ENCODE peak calls at places on chromosomes 3 and 15, in five cellular contexts. One of them, this sample, is unnamed.

GRCh38 chr15:61393524-61393923 is 164.4 kb upstream of the RORA start:
- DNase-seq in upper lobe of right lung: no peak
- DNase-seq in OCI-LY7: no peak
- DNase-seq in SK-N-SH: no peak
- DNase-seq in Peyer's patch: no peak
- DNase-seq in this sample: no peak

GRCh38 chr3:126714921-126715320 is 10.9 kb downstream of the CHCHD6 start:
- DNase-seq in upper lobe of right lung: no peak
- DNase-seq in OCI-LY7: no peak
- DNase-seq in Peyer's patch: no peak
- DNase-seq in SK-N-SH: peak; percentile 53
- DNase-seq in this sample: no peak

GRCh38 chr3:55322649-55323048 is 164.5 kb downstream of the WNT5A start:
- DNase-seq in SK-N-SH: no peak
- DNase-seq in OCI-LY7: no peak
- DNase-seq in Peyer's patch: no peak
- DNase-seq in upper lobe of right lung: no peak
- DNase-seq in this sample: no peak

GRCh38 chr3:196749125-196749524 is 9.5 kb downstream of the PAK2 start:
- DNase-seq in SK-N-SH: no peak
- DNase-seq in upper lobe of right lung: no peak
- DNase-seq in Peyer's patch: no peak
- DNase-seq in OCI-LY7: no peak
- DNase-seq in this sample: no peak

GRCh38 chr3:145015243-145015642 is 1043.6 kb downstream of the DIPK2A start:
- DNase-seq in upper lobe of right lung: no peak
- DNase-seq in Peyer's patch: no peak
- DNase-seq in SK-N-SH: no peak
- DNase-seq in OCI-LY7: no peak
- DNase-seq in this sample: no peak

GRCh38 chr15:29071907-29072273 is 186.1 kb downstream of the APBA2 start:
- DNase-seq in SK-N-SH: no peak
- DNase-seq in Peyer's patch: no peak
- DNase-seq in upper lobe of right lung: peak; percentile 23
- DNase-seq in OCI-LY7: no peak
- DNase-seq in this sample: no peak

GRCh38 chr3:99639579-99639978 is 1.2 kb downstream of the COL8A1 start:
- DNase-seq in upper lobe of right lung: no peak
- DNase-seq in Peyer's patch: no peak
- DNase-seq in SK-N-SH: no peak
- DNase-seq in OCI-LY7: no peak
- DNase-seq in this sample: no peak

GRCh38 chr3:139317215-139317614 is 26.6 kb upstream of the MRPS22 start:
- DNase-seq in SK-N-SH: no peak
- DNase-seq in upper lobe of right lung: no peak
- DNase-seq in OCI-LY7: no peak
- DNase-seq in Peyer's patch: no peak
- DNase-seq in this sample: no peak

GRCh38 chr3:65669163-65669875 is 369.4 kb downstream of the MAGI1 start:
- DNase-seq in OCI-LY7: no peak
- DNase-seq in Peyer's patch: no peak
- DNase-seq in upper lobe of right lung: no peak
- DNase-seq in SK-N-SH: no peak
- DNase-seq in this sample: no peak

GRCh38 chr3:195613468-195614069 is 29.8 kb upstream of the APOD start:
- DNase-seq in SK-N-SH: no peak
- DNase-seq in Peyer's patch: no peak
- DNase-seq in upper lobe of right lung: no peak
- DNase-seq in OCI-LY7: no peak
- DNase-seq in this sample: no peak

GRCh38 chr15:44034933-44035624 is 160.0 kb downstream of the FRMD5 start:
- DNase-seq in SK-N-SH: no peak
- DNase-seq in OCI-LY7: no peak
- DNase-seq in Peyer's patch: no peak
- DNase-seq in upper lobe of right lung: no peak
- DNase-seq in this sample: no peak

GRCh38 chr3:45123030-45123429 is 23.1 kb downstream of the CDCP1 start:
- DNase-seq in Peyer's patch: no peak
- DNase-seq in upper lobe of right lung: no peak
- DNase-seq in SK-N-SH: no peak
- DNase-seq in OCI-LY7: no peak
- DNase-seq in this sample: no peak

GRCh38 chr15:99511529-99511864 is 54.3 kb upstream of the MEF2A start:
- DNase-seq in OCI-LY7: peak; percentile 55
- DNase-seq in SK-N-SH: no peak
- DNase-seq in upper lobe of right lung: no peak
- DNase-seq in Peyer's patch: no peak
- DNase-seq in this sample: no peak

GRCh38 chr15:26630857-26631256 is 142.0 kb downstream of the GABRB3 start:
- DNase-seq in SK-N-SH: no peak
- DNase-seq in Peyer's patch: no peak
- DNase-seq in upper lobe of right lung: no peak
- DNase-seq in OCI-LY7: peak; percentile 13
- DNase-seq in this sample: no peak

GRCh38 chr15:26631894-26632293 is 141.0 kb downstream of the GABRB3 start:
- DNase-seq in OCI-LY7: peak; percentile 41
- DNase-seq in Peyer's patch: no peak
- DNase-seq in SK-N-SH: no peak
- DNase-seq in upper lobe of right lung: no peak
- DNase-seq in this sample: no peak

GRCh38 chr15:26634319-26634718 is 138.5 kb downstream of the GABRB3 start:
- DNase-seq in OCI-LY7: no peak
- DNase-seq in SK-N-SH: no peak
- DNase-seq in Peyer's patch: no peak
- DNase-seq in upper lobe of right lung: no peak
- DNase-seq in this sample: peak; percentile 8

GRCh38 chr15:26632500-26632899 is 140.4 kb downstream of the GABRB3 start:
- DNase-seq in SK-N-SH: no peak
- DNase-seq in Peyer's patch: no peak
- DNase-seq in upper lobe of right lung: no peak
- DNase-seq in OCI-LY7: peak; percentile 16
- DNase-seq in this sample: no peak

GRCh38 chr15:26635105-26635504 is 137.8 kb downstream of the GABRB3 start:
- DNase-seq in upper lobe of right lung: no peak
- DNase-seq in SK-N-SH: no peak
- DNase-seq in Peyer's patch: no peak
- DNase-seq in OCI-LY7: no peak
- DNase-seq in this sample: no peak
- H3K9me3 ChIP-seq in upper lobe of right lung: no peaks in the 10 kb centered on the region
- H3K9me3 ChIP-seq in SK-N-SH: no peaks in the 10 kb centered on the region
- H3K9me3 ChIP-seq in Peyer's patch: no peaks in the 10 kb centered on the region
- H3K9me3 ChIP-seq in OCI-LY7: no peaks in the 10 kb centered on the region
- H3K9me3 ChIP-seq in this sample: no peaks in the 10 kb centered on the region

GRCh38 chr3:172042136-172042535 is 2.8 kb downstream of the FNDC3B start:
- DNase-seq in upper lobe of right lung: no peak
- DNase-seq in OCI-LY7: no peak
- DNase-seq in SK-N-SH: no peak
- DNase-seq in Peyer's patch: no peak
- DNase-seq in this sample: peak; percentile 22
- H3K4me1 ChIP-seq in upper lobe of right lung: peaks cover 44% of the 10 kb centered on the region
- H3K4me1 ChIP-seq in OCI-LY7: peaks cover 15% of the 10 kb centered on the region
- H3K4me1 ChIP-seq in SK-N-SH: peaks cover 18% of the 10 kb centered on the region
- H3K4me1 ChIP-seq in Peyer's patch: no peaks in the 10 kb centered on the region
- H3K4me1 ChIP-seq in this sample: peaks cover 7% of the 10 kb centered on the region

DNA sequence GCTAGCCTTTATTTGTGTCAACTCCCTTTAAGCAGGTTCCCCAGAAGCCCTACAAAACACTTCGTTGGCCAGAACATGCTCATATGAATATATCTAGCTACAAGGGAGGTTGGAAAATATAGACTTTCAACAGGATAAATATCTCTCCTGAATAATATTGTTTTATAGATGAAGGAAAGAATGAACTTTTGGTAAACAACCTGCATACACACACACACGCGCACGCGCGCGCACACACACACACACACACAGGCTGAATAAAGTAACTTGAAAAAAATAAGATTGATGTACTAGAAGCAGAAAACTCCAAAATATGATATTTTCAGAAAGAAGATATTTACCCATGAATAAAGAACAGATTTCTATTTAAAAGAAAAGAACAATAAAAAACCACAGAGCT is 72.4 kb upstream of the GADL1 start:
- DNase-seq in Peyer's patch: no peak
- DNase-seq in upper lobe of right lung: no peak
- DNase-seq in SK-N-SH: no peak
- DNase-seq in OCI-LY7: no peak
- DNase-seq in this sample: no peak
- H3K27ac ChIP-seq in Peyer's patch: no peak overlapping the region
- H3K27ac ChIP-seq in upper lobe of right lung: no peak overlapping the region
- H3K27ac ChIP-seq in SK-N-SH: no peak overlapping the region
- H3K27ac ChIP-seq in OCI-LY7: no peak overlapping the region
- H3K27ac ChIP-seq in this sample: no peak overlapping the region

DNA sequence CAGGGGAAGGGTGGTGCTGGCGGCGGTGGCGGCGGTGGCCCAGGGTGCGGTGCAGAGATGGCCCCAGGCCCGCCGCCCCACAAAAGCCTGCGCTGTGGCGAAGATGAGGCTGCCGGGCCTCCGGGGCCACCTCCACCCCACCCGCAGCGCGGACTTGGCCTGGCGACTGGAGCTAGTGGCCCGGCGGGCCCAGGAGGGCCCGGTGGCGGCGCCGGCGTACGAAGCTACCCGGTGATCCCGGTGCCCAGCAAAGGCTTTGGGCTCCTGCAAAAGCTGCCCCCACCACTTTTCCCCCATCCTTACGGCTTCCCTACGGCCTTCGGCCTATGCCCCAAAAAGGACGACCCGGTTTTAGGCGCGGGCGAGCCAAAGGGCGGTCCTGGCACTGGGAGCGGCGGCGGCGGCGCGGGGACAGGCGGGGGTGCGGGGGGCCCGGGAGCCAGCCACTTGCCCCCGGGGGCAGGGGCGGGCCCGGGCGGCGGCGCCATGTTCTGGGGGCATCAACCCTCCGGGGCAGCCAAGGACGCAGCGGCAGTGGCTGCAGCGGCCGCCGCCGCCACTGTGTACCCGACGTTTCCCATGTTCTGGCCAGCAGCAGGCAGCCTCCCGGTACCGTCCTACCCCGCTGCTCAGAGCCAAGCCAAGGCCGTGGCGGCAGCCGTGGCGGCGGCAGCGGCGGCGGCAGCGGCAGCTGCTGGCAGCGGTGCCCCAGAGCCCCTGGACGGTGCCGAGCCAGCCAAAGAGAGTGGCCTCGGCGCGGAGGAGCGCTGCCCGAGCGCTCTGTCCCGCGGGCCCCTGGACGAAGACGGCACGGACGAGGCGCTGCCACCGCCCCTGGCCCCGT is 1.6 kb downstream of the SKOR1 start:
- DNase-seq in SK-N-SH: peak; percentile 31
- DNase-seq in upper lobe of right lung: peak; percentile 41
- DNase-seq in Peyer's patch: no peak
- DNase-seq in OCI-LY7: no peak
- DNase-seq in this sample: no peak
- H3K9me3 ChIP-seq in SK-N-SH: no peaks in the 10 kb centered on the region
- H3K9me3 ChIP-seq in upper lobe of right lung: no peaks in the 10 kb centered on the region
- H3K9me3 ChIP-seq in Peyer's patch: no peaks in the 10 kb centered on the region
- H3K9me3 ChIP-seq in OCI-LY7: no peaks in the 10 kb centered on the region
- H3K9me3 ChIP-seq in this sample: peaks cover 12% of the 10 kb centered on the region

GRCh38 chr15:23881299-23881698 is 194.2 kb upstream of the NDN start:
- DNase-seq in OCI-LY7: no peak
- DNase-seq in SK-N-SH: no peak
- DNase-seq in upper lobe of right lung: no peak
- DNase-seq in Peyer's patch: no peak
- DNase-seq in this sample: no peak

GRCh38 chr15:23877502-23878412 is 190.7 kb upstream of the NDN start:
- DNase-seq in OCI-LY7: no peak
- DNase-seq in Peyer's patch: no peak
- DNase-seq in SK-N-SH: peak; percentile 68
- DNase-seq in upper lobe of right lung: peak; percentile 76
- DNase-seq in this sample: peak; percentile 17
- H3K4me1 ChIP-seq in OCI-LY7: no peaks in the 10 kb centered on the region
- H3K4me1 ChIP-seq in Peyer's patch: no peaks in the 10 kb centered on the region
- H3K4me1 ChIP-seq in SK-N-SH: no peaks in the 10 kb centered on the region
- H3K4me1 ChIP-seq in upper lobe of right lung: no peaks in the 10 kb centered on the region
- H3K4me1 ChIP-seq in this sample: no peaks in the 10 kb centered on the region

GRCh38 chr3:164451083-164451910 is 627.0 kb downstream of the SI start:
- DNase-seq in OCI-LY7: no peak
- DNase-seq in upper lobe of right lung: peak; percentile 28
- DNase-seq in Peyer's patch: no peak
- DNase-seq in SK-N-SH: no peak
- DNase-seq in this sample: peak; percentile 27
- H3K27ac ChIP-seq in OCI-LY7: no peak overlapping the region
- H3K27ac ChIP-seq in upper lobe of right lung: no peak overlapping the region
- H3K27ac ChIP-seq in Peyer's patch: peak overlapping the region; percentile 12
- H3K27ac ChIP-seq in SK-N-SH: no peak overlapping the region
- H3K27ac ChIP-seq in this sample: no peak overlapping the region

GRCh38 chr15:46714959-46715358 is 1002.3 kb upstream of the SEMA6D start:
- DNase-seq in upper lobe of right lung: no peak
- DNase-seq in SK-N-SH: no peak
- DNase-seq in OCI-LY7: no peak
- DNase-seq in Peyer's patch: no peak
- DNase-seq in this sample: no peak
- H3K9me3 ChIP-seq in upper lobe of right lung: no peaks in the 10 kb centered on the region
- H3K9me3 ChIP-seq in SK-N-SH: no peaks in the 10 kb centered on the region
- H3K9me3 ChIP-seq in OCI-LY7: no peaks in the 10 kb centered on the region
- H3K9me3 ChIP-seq in Peyer's patch: no peaks in the 10 kb centered on the region
- H3K9me3 ChIP-seq in this sample: no peaks in the 10 kb centered on the region

GRCh38 chr15:40306371-40306770 is 1.4 kb downstream of the PLCB2 start:
- DNase-seq in Peyer's patch: no peak
- DNase-seq in upper lobe of right lung: peak; percentile 64
- DNase-seq in SK-N-SH: no peak
- DNase-seq in OCI-LY7: no peak
- DNase-seq in this sample: no peak

GRCh38 chr15:40302981-40303380 is 4.8 kb downstream of the PLCB2 start:
- DNase-seq in Peyer's patch: no peak
- DNase-seq in SK-N-SH: no peak
- DNase-seq in OCI-LY7: no peak
- DNase-seq in upper lobe of right lung: no peak
- DNase-seq in this sample: no peak

GRCh38 chr15:40303576-40303975 is 4.2 kb downstream of the PLCB2 start:
- DNase-seq in SK-N-SH: no peak
- DNase-seq in OCI-LY7: no peak
- DNase-seq in upper lobe of right lung: no peak
- DNase-seq in Peyer's patch: no peak
- DNase-seq in this sample: no peak

GRCh38 chr15:40306908-40307307 is 827 bp downstream of the PLCB2 start:
- DNase-seq in Peyer's patch: peak; percentile 35
- DNase-seq in SK-N-SH: no peak
- DNase-seq in upper lobe of right lung: peak; percentile 47
- DNase-seq in OCI-LY7: no peak
- DNase-seq in this sample: no peak

DNA sequence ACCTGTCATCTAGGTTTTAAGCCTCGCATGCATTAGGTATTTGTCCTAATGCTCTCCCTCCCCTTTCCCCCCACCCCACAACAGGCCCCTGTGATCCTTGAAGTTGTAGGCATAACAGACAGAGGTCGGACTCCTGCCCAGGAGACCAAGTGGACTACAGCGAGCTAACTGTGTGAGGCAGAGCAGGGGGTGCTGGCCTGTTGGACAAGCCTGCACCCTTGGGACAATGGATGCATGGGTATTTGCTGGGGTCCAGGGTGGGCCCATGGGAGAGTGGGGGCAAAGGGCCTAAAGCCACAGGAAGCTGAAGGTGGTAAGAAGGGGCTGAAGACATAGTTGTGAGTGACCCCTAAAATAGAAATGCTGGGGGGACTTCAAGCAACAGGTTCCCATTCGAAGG is 2.5 kb downstream of the PLCB2 start:
- DNase-seq in SK-N-SH: no peak
- DNase-seq in upper lobe of right lung: peak; percentile 9
- DNase-seq in Peyer's patch: no peak
- DNase-seq in OCI-LY7: no peak
- DNase-seq in this sample: no peak
- H3K4me1 ChIP-seq in SK-N-SH: no peaks in the 10 kb centered on the region
- H3K4me1 ChIP-seq in upper lobe of right lung: peaks cover 19% of the 10 kb centered on the region
- H3K4me1 ChIP-seq in Peyer's patch: peaks cover 5% of the 10 kb centered on the region
- H3K4me1 ChIP-seq in OCI-LY7: no peaks in the 10 kb centered on the region
- H3K4me1 ChIP-seq in this sample: peaks cover 34% of the 10 kb centered on the region